ENCODE peak calls at places on chromosomes 2 and 18, in six cellular contexts. H is NCI-H1436, I is kidney tubule cell, V is kidney glomerular epithelial cell, Y is iPS-NIHi11, L is fibroblast of lung. Q is an unnamed sample.
A peak's percentile ranks its signal among the peaks of the same experiment; 100 is the strongest.

GRCh38 chr2:225002039-225002655 is 40.1 kb downstream of the DOCK10 start:
- DNase-seq in H (peak; percentile 48), I (peak; percentile 66), V (peak; percentile 39), Y (peak; percentile 58), L (peak; percentile 89), Q (no peak)

GRCh38 chr2:73257425-73258125 is 23.5 kb downstream of the CCT7 start:
- DNase-seq in H (no peak), I (no peak), V (no peak), Y (no peak), L (no peak), Q (peak; percentile 71)

GRCh38 chr2:157480182-157480961 is 36.5 kb upstream of the CYTIP start:
- DNase-seq in H (no peak), I (no peak), V (no peak), Y (no peak), L (peak; percentile 32), Q (peak; percentile 57)

GRCh38 chr18:22417496-22418188 is at the start of gene CTAGE1:
- DNase-seq in H (no peak), I (no peak), V (no peak), Y (peak; percentile 29), L (no peak), Q (no peak)

GRCh38 chr2:200483729-200484198 is 26.1 kb downstream of the KCTD18 start:
- DNase-seq in H (peak; percentile 3), I (peak; percentile 69), V (no peak), Y (peak; percentile 72), L (peak; percentile 44), Q (no peak)

GRCh38 chr18:22827216-22827615 is 105.9 kb upstream of the RBBP8 start:
- DNase-seq in H (no peak), I (no peak), V (no peak), Y (no peak), L (peak; percentile 50), Q (no peak)

GRCh38 chr2:236682651-236683422 is 113.2 kb downstream of the ACKR3 start:
- DNase-seq in H (no peak), I (peak; percentile 80), V (no peak), Y (no peak), L (no peak), Q (peak; percentile 38)

GRCh38 chr18:57519668-57520424 is 66.7 kb downstream of the FECH start:
- DNase-seq in H (no peak), I (no peak), V (no peak), Y (no peak), L (no peak), Q (no peak)